ENCODE peak calls at places on chromosome 3, in six cellular contexts. U, G, D, P, L and K are unnamed samples.
A peak's percentile ranks its signal among the peaks of the same experiment; 100 is the strongest.

GRCh38 chr3:157394361-157394760 is 42.3 kb upstream of the PTX3 start:
- DNase-seq in U (no peak), G (no peak), D (no peak), P (no peak), L (no peak), K (no peak)

GRCh38 chr3:146067048-146067447 is 93.9 kb downstream of the PLOD2 start:
- DNase-seq in U (no peak), G (peak; percentile 84), D (no peak), P (no peak), L (peak; percentile 27), K (peak; percentile 38)

GRCh38 chr3:123750659-123751420 is 133.3 kb downstream of the MYLK start:
- DNase-seq in U (no peak), G (peak; percentile 92), D (no peak), P (no peak), L (peak; percentile 71), K (peak; percentile 60)

GRCh38 chr3:35932995-35933394 is 293.7 kb downstream of the ARPP21 start:
- DNase-seq in U (no peak), G (peak; percentile 87), D (no peak), P (no peak), L (peak; percentile 97), K (peak; percentile 92)

GRCh38 chr3:127473244-127474024 is 117.1 kb downstream of the TPRA1 start:
- DNase-seq in U (peak; percentile 38), G (no peak), D (no peak), P (no peak), L (no peak), K (no peak)

GRCh38 chr3:65568497-65568896 is 470.2 kb downstream of the MAGI1 start:
- DNase-seq in U (no peak), G (no peak), D (no peak), P (no peak), L (no peak), K (no peak)

GRCh38 chr3:187702507-187703033 is at the start of gene RTP2:
- DNase-seq in U (no peak), G (no peak), D (no peak), P (no peak), L (no peak), K (no peak)

GRCh38 chr3:106440672-106441071 is 571.9 kb upstream of the CBLB start:
- DNase-seq in U (no peak), G (no peak), D (no peak), P (no peak), L (no peak), K (no peak)

GRCh38 chr3:67781218-67781617 is 126.8 kb upstream of the SUCLG2 start:
- DNase-seq in U (no peak), G (no peak), D (no peak), P (no peak), L (no peak), K (no peak)